ENCODE peak calls at places on chromosome 17, in six cellular contexts. P is MM.1S, K is HCT116, M is GM23338, T is neural progenitor cell, Q is PC-3. I is an unnamed sample.

GRCh38 chr17:11986939-11987329 is 10.3 kb downstream of the ZNF18 start:
- DNase-seq in P (no peak), K (peak; percentile 32), M (peak; percentile 70), T (peak; percentile 56), Q (peak; percentile 84), I (peak; percentile 17)

GRCh38 chr17:70109497-70109896 is 34.5 kb downstream of the KCNJ16 start:
- DNase-seq in P (no peak), K (no peak), M (no peak), T (no peak), Q (no peak), I (no peak)

GRCh38 chr17:78597923-78598545 is 20.8 kb upstream of the DNAH17 start:
- DNase-seq in P (no peak), K (no peak), M (no peak), T (no peak), Q (no peak), I (no peak)

GRCh38 chr17:43171761-43172487 is 910 bp downstream of the NBR1 start:
- DNase-seq in P (peak; percentile 11), K (peak; percentile 50), M (peak; percentile 34), T (peak; percentile 8), Q (peak; percentile 83), I (peak; percentile 33)

GRCh38 chr17:43530303-43531081 is 15.6 kb downstream of the ETV4 start:
- DNase-seq in P (no peak), K (peak; percentile 37), M (peak; percentile 100), T (peak; percentile 84), Q (no peak), I (no peak)

GRCh38 chr17:82507631-82508175 is 11.8 kb upstream of the FOXK2 start:
- DNase-seq in P (no peak), K (no peak), M (no peak), T (no peak), Q (no peak), I (no peak)

GRCh38 chr17:52532373-52532772 is 373.9 kb upstream of the CA10 start:
- DNase-seq in P (no peak), K (no peak), M (no peak), T (no peak), Q (no peak), I (no peak)

GRCh38 chr17:40884708-40885512 is at the start of gene KRT20:
- DNase-seq in P (no peak), K (no peak), M (peak; percentile 63), T (no peak), Q (peak; percentile 14), I (peak; percentile 9)

GRCh38 chr17:58759522-58759921 is 3.9 kb downstream of the PPM1E start:
- DNase-seq in P (no peak), K (no peak), M (no peak), T (no peak), Q (no peak), I (no peak)

GRCh38 chr17:14843086-14843795 is 421.9 kb downstream of the PMP22 start:
- DNase-seq in P (no peak), K (no peak), M (no peak), T (no peak), Q (no peak), I (no peak)

GRCh38 chr17:30570596-30571265 is 93.5 kb downstream of the GOSR1 start:
- DNase-seq in P (no peak), K (no peak), M (no peak), T (peak; percentile 30), Q (no peak), I (no peak)

GRCh38 chr17:69466905-69467630 is 52.6 kb downstream of the MAP2K6 start:
- DNase-seq in P (no peak), K (no peak), M (peak; percentile 65), T (peak; percentile 77), Q (peak; percentile 42), I (no peak)

GRCh38 chr17:71995570-71995969 is 125.2 kb upstream of the SOX9 start:
- DNase-seq in P (no peak), K (no peak), M (no peak), T (no peak), Q (peak; percentile 88), I (no peak)

GRCh38 chr17:79188048-79188447 is 113.4 kb downstream of the ENGASE start:
- DNase-seq in P (no peak), K (peak; percentile 10), M (peak; percentile 85), T (peak; percentile 86), Q (peak; percentile 42), I (peak; percentile 61)

GRCh38 chr17:45907720-45908395 is 13.5 kb downstream of the MAPT start:
- DNase-seq in P (no peak), K (no peak), M (no peak), T (no peak), Q (no peak), I (no peak)

GRCh38 chr17:2237521-2237921 is 66.1 kb downstream of the SMG6 start:
- DNase-seq in P (no peak), K (no peak), M (no peak), T (no peak), Q (no peak), I (no peak)

GRCh38 chr17:2238432-2239169 is 65.0 kb downstream of the SMG6 start:
- DNase-seq in P (peak; percentile 68), K (no peak), M (no peak), T (no peak), Q (no peak), I (peak; percentile 68)

GRCh38 chr17:2233441-2233947 is 70.1 kb downstream of the SMG6 start:
- DNase-seq in P (no peak), K (no peak), M (no peak), T (no peak), Q (no peak), I (no peak)

GRCh38 chr17:2237960-2238359 is 65.6 kb downstream of the SMG6 start:
- DNase-seq in P (no peak), K (no peak), M (no peak), T (no peak), Q (no peak), I (no peak)

DNA sequence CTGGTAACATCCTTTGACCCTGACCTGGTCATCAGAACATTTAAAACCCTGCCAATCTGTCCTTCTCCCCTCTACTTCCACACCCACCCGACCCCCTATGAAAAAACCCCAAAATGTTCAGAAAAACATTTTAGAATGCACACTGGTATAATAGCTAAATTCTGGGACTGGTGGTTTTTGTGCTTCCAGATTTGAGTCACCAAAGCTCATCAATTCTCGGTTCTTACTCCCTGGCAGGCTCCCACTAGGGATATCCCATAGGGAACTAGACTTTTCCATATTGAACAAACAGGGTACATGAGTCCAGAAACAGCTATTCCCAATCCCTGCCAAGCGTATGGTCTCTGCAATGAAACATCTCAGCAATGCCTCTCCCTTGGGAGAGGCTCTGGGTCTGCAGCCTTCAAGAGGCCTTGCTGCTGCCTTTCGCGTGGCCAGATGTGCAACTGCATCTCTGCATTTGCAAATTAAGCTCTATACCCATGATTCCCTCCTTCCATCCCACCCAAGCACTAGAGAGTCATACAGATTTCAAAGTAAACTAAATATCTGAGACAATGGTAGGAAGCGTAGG is 67.7 kb downstream of the SMG6 start:
- DNase-seq in P (no peak), K (no peak), M (no peak), T (no peak), Q (no peak), I (peak; percentile 20)
- TF ChIP-seq EZH2phosphoT487 in P (no peak), K (no peak), M (no peak), T (no peak), Q (no peak), I (no peak)

DNA sequence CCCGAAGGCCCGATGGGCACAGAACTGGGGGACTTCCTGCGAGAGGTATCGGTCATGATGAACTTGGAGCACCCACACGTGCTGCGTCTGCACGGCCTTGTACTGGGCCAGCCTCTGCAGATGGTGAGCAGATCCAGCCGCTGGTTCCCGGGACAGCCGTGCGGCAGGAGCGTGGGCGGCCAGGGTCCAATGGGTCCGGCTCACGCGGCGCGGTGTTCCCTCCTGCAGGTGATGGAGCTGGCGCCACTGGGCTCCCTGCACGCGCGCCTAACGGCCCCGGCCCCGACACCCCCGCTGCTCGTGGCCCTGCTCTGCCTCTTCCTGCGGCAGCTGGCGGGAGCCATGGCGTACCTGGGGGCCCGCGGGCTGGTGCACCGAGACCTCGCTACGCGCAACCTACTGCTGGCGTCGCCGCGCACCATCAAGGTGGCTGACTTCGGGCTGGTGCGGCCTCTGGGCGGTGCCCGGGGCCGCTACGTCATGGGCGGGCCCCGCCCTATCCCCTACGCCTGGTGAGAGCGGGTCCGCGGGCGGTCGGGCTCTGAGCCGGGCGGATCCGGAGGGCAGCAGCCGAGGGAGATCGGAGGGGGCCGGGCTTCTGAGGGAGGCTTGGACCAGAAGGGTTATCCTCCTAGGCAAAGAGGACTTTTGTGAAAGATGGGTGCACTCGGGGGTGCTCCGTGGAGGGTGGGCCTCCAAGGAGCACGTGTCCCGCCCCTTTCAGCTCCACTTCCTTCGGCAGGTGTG is 3.0 kb downstream of the TNK1 start:
- DNase-seq in P (peak; percentile 66), K (no peak), M (peak; percentile 91), T (peak; percentile 91), Q (no peak), I (peak; percentile 72)
- TF ChIP-seq EZH2phosphoT487 in P (no peak), K (no peak), M (no peak), T (no peak), Q (no peak), I (no peak)

GRCh38 chr17:55456307-55457240 is 34.9 kb upstream of the MMD start:
- DNase-seq in P (no peak), K (no peak), M (no peak), T (no peak), Q (peak; percentile 14), I (no peak)

GRCh38 chr17:55451758-55452468 is 30.3 kb upstream of the MMD start:
- DNase-seq in P (no peak), K (no peak), M (no peak), T (no peak), Q (no peak), I (no peak)

GRCh38 chr17:55458287-55458900 is 36.8 kb upstream of the MMD start:
- DNase-seq in P (no peak), K (no peak), M (no peak), T (no peak), Q (no peak), I (no peak)

GRCh38 chr17:55453836-55454557 is 32.4 kb upstream of the MMD start:
- DNase-seq in P (no peak), K (no peak), M (peak; percentile 14), T (no peak), Q (no peak), I (no peak)

DNA sequence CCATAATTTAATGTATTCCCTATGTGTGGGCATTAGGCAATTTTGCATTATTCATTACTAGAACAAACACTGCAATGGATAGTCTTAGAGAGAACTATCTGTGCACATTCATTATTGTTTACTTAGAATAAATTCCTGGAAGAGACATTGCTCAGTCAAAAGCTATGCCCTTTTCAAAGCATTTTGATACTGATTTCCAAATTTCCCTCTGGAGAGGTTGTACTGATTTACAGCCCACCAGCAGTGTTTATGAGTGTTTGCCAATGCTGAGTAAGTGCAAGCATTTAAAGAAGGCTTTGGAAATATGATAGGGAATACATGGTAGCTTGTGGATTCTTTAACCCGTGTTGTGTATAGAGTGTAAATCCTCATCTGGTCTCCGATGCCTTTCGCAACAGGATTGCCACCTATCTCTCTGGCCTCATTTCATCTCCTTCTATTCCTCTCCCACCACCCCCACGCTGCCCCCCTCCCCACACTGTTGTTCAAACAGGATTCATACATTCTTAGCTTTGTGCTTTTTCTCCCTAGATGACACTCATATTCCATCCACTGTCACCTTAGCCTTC is 33.4 kb upstream of the MMD start:
- DNase-seq in P (no peak), K (no peak), M (no peak), T (no peak), Q (peak; percentile 99), I (no peak)
- TF ChIP-seq EZH2phosphoT487 in P (no peak), K (no peak), M (no peak), T (no peak), Q (no peak), I (no peak)

DNA sequence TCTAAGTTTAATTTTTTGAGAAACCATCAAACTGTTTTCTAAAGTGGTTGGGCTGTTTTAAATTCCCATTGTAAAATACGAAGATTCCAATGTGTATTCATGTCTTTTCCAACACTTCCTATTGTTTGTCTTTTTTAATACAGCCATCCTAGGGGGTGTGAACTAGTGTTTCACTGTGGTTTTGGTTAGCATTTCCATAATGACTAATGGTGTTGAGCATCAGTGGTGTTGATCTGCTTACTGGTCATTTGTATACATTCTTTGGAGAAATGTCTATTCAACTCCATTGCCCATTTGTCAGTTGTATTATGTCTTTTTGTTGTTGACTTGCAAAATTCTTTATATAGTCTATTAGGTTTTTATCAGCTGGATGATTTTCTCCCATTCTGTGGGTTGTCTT is 239.2 kb upstream of the AXIN2 start:
- DNase-seq in P (no peak), K (no peak), M (no peak), T (no peak), Q (no peak), I (no peak)
- TF ChIP-seq EZH2phosphoT487 in P (no peak), K (no peak), M (no peak), T (no peak), Q (no peak), I (no peak)